ENCODE peak calls at places on chromosome 19, in nine cellular contexts. F, R, U, Z, Q, J, H, M and X are unnamed samples.

GRCh38 chr19:46428278-46429141 is at the start of gene PNMA8C:
- DNase-seq in F (peak; percentile 74), R (peak; percentile 41), U (peak; percentile 69), Z (no peak), Q (peak; percentile 81), J (no peak), H (peak; percentile 72), M (no peak), X (peak; percentile 66)

GRCh38 chr19:14770944-14771839 is 7.2 kb downstream of the ADGRE2 start:
- DNase-seq in F (no peak), R (no peak), U (no peak), Z (no peak), Q (no peak), J (no peak), H (no peak), M (no peak), X (no peak)

GRCh38 chr19:51272183-51272817 is 21.4 kb downstream of the SIGLECL1 start:
- DNase-seq in F (no peak), R (no peak), U (no peak), Z (no peak), Q (no peak), J (no peak), H (peak; percentile 11), M (no peak), X (peak; percentile 21)

GRCh38 chr19:39474139-39474620 is 6.5 kb upstream of the TIMM50 start:
- DNase-seq in F (peak; percentile 79), R (peak; percentile 79), U (peak; percentile 79), Z (peak; percentile 22), Q (peak; percentile 82), J (peak; percentile 70), H (peak; percentile 81), M (no peak), X (no peak)

GRCh38 chr19:35433448-35433847 is 14.6 kb upstream of the FFAR2 start:
- DNase-seq in F (no peak), R (no peak), U (no peak), Z (no peak), Q (no peak), J (no peak), H (no peak), M (no peak), X (no peak)

GRCh38 chr19:38021356-38021755 is 114.3 kb downstream of the SIPA1L3 start:
- DNase-seq in F (no peak), R (no peak), U (no peak), Z (no peak), Q (no peak), J (no peak), H (no peak), M (no peak), X (no peak)

GRCh38 chr19:3398114-3398899 is 31.9 kb downstream of the NFIC start:
- DNase-seq in F (no peak), R (no peak), U (no peak), Z (no peak), Q (no peak), J (no peak), H (no peak), M (no peak), X (peak; percentile 84)

GRCh38 chr19:14089662-14090508 is 666 bp downstream of the SAMD1 start:
- DNase-seq in F (no peak), R (peak; percentile 52), U (peak; percentile 58), Z (no peak), Q (peak; percentile 51), J (peak; percentile 16), H (peak; percentile 68), M (no peak), X (no peak)

GRCh38 chr19:14147797-14148605 is 11.6 kb upstream of the ASF1B start:
- DNase-seq in F (peak; percentile 83), R (peak; percentile 52), U (peak; percentile 66), Z (no peak), Q (peak; percentile 65), J (no peak), H (peak; percentile 72), M (peak; percentile 19), X (peak; percentile 85)

GRCh38 chr19:7088999-7089398 is 19.5 kb downstream of the ZNF557 start:
- DNase-seq in F (no peak), R (no peak), U (no peak), Z (no peak), Q (no peak), J (no peak), H (no peak), M (no peak), X (no peak)

GRCh38 chr19:32397736-32398135 is 7.8 kb upstream of the DPY19L3 start:
- DNase-seq in F (no peak), R (no peak), U (no peak), Z (no peak), Q (no peak), J (no peak), H (no peak), M (no peak), X (no peak)

GRCh38 chr19:38457690-38458405 is 24.4 kb downstream of the RYR1 start:
- DNase-seq in F (no peak), R (no peak), U (no peak), Z (no peak), Q (no peak), J (no peak), H (no peak), M (no peak), X (no peak)

GRCh38 chr19:13013649-13014048 is 18.4 kb downstream of the NFIX start:
- DNase-seq in F (no peak), R (no peak), U (no peak), Z (no peak), Q (no peak), J (no peak), H (no peak), M (peak; percentile 35), X (no peak)

GRCh38 chr19:30742981-30743380 is 370.8 kb downstream of the ZNF536 start:
- DNase-seq in F (no peak), R (no peak), U (no peak), Z (no peak), Q (no peak), J (no peak), H (no peak), M (no peak), X (peak; percentile 54)

GRCh38 chr19:38557205-38557799 is 60.5 kb downstream of the MAP4K1 start:
- DNase-seq in F (no peak), R (peak; percentile 43), U (peak; percentile 37), Z (no peak), Q (no peak), J (no peak), H (peak; percentile 42), M (no peak), X (no peak)

GRCh38 chr19:13557756-13558398 is 51.6 kb upstream of the CACNA1A start:
- DNase-seq in F (no peak), R (no peak), U (no peak), Z (no peak), Q (no peak), J (no peak), H (peak; percentile 5), M (no peak), X (no peak)

GRCh38 chr19:48571378-48572162 is 19.6 kb downstream of the SULT2B1 start:
- DNase-seq in F (no peak), R (no peak), U (no peak), Z (no peak), Q (no peak), J (no peak), H (no peak), M (no peak), X (no peak)

GRCh38 chr19:11268783-11269267 is 6.5 kb upstream of the DOCK6 start:
- DNase-seq in F (peak; percentile 27), R (no peak), U (no peak), Z (no peak), Q (peak; percentile 28), J (no peak), H (no peak), M (no peak), X (peak; percentile 84)

GRCh38 chr19:5046339-5047039 is 77.6 kb downstream of the KDM4B start:
- DNase-seq in F (no peak), R (no peak), U (no peak), Z (no peak), Q (no peak), J (no peak), H (no peak), M (no peak), X (no peak)

GRCh38 chr19:48968813-48969218 is 3.7 kb downstream of the FTL start:
- DNase-seq in F (no peak), R (no peak), U (no peak), Z (no peak), Q (no peak), J (no peak), H (no peak), M (no peak), X (no peak)